ENCODE peak calls at places on chromosomes 5 and 9, in four cellular contexts. A, F, T and I are unnamed samples.

GRCh38 chr5:8615142-8615858 is 746.4 kb downstream of the MTRR start:
- DNase-seq in F (peak; percentile 4), A (no peak), T (no peak), I (no peak)

GRCh38 chr9:131625848-131626670 is 80.7 kb downstream of the PRRT1B start:
- DNase-seq in A (no peak), T (no peak), F (peak; percentile 17), I (no peak)

GRCh38 chr5:180251141-180251540 is 40.7 kb downstream of the MAPK9 start:
- DNase-seq in F (no peak), T (no peak), A (no peak), I (no peak)

GRCh38 chr9:36903541-36904435 is 130.3 kb downstream of the PAX5 start:
- DNase-seq in F (peak; percentile 52), A (peak; percentile 40), T (peak; percentile 84), I (peak; percentile 73)

GRCh38 chr9:128689820-128690683 is 1.0 kb downstream of the SET start:
- DNase-seq in F (peak; percentile 37), A (peak; percentile 74), T (no peak), I (peak; percentile 45)

GRCh38 chr5:154977409-154977808 is 36.1 kb upstream of the KIF4B start:
- DNase-seq in F (peak; percentile 47), A (peak; percentile 39), T (peak; percentile 10), I (peak; percentile 20)

GRCh38 chr5:89932771-89933181 is 476.8 kb downstream of the CETN3 start:
- DNase-seq in F (no peak), A (no peak), T (peak; percentile 15), I (no peak)

GRCh38 chr5:151068571-151069197 is 12.2 kb downstream of the TNIP1 start:
- DNase-seq in T (no peak), A (peak; percentile 28), F (peak; percentile 32), I (no peak)

GRCh38 chr9:79989079-79989478 is 417.3 kb downstream of the TLE4 start:
- DNase-seq in F (no peak), A (no peak), T (no peak), I (no peak)

GRCh38 chr9:98276907-98277469 is 21.5 kb upstream of the TBC1D2 start:
- DNase-seq in A (no peak), T (no peak), F (no peak), I (no peak)

GRCh38 chr9:127130661-127131538 is 8.5 kb upstream of the ANGPTL2 start:
- DNase-seq in T (peak; percentile 97), F (peak; percentile 97), A (peak; percentile 98), I (peak; percentile 84)

GRCh38 chr5:151751091-151751490 is 7.3 kb downstream of the ATOX1 start:
- DNase-seq in T (no peak), F (peak; percentile 13), A (peak; percentile 80), I (no peak)

GRCh38 chr5:167511-167910 is 23.8 kb upstream of the LRRC14B start:
- DNase-seq in A (no peak), T (peak; percentile 10), F (peak; percentile 14), I (no peak)

GRCh38 chr5:111776903-111777302 is 19.9 kb upstream of the NREP start:
- DNase-seq in A (no peak), T (no peak), F (no peak), I (no peak)

GRCh38 chr5:80755634-80756033 is 100.9 kb upstream of the DHFR start:
- DNase-seq in F (no peak), T (peak; percentile 27), A (no peak), I (peak; percentile 20)

GRCh38 chr9:121609845-121610637 is 41.4 kb upstream of the DAB2IP start:
- DNase-seq in T (peak; percentile 92), A (peak; percentile 66), F (peak; percentile 92), I (peak; percentile 87)

GRCh38 chr5:151795426-151795825 is 23.7 kb downstream of the G3BP1 start:
- DNase-seq in F (no peak), T (no peak), A (no peak), I (no peak)

GRCh38 chr9:123048748-123049147 is 15.3 kb downstream of the GPR21 start:
- DNase-seq in T (peak; percentile 28), A (peak; percentile 26), F (peak; percentile 60), I (no peak)

GRCh38 chr5:36366883-36367282 is 65.2 kb upstream of the RANBP3L start:
- DNase-seq in F (no peak), A (peak; percentile 42), T (peak; percentile 44), I (no peak)

GRCh38 chr9:99023831-99024230 is 80.1 kb downstream of the COL15A1 start:
- DNase-seq in F (peak; percentile 58), T (no peak), A (peak; percentile 52), I (no peak)

GRCh38 chr5:93904917-93905316 is 163.5 kb upstream of the POU5F2 start:
- DNase-seq in A (no peak), T (no peak), F (no peak), I (no peak)

GRCh38 chr9:132809677-132810076 is 68.4 kb downstream of the AK8 start:
- DNase-seq in F (no peak), T (no peak), A (no peak), I (no peak)

GRCh38 chr5:99379187-99379586 is 450.4 kb upstream of the CHD1 start:
- DNase-seq in T (no peak), F (no peak), A (no peak), I (no peak)

GRCh38 chr9:31030741-31031202 is 1353.7 kb upstream of the ACO1 start:
- DNase-seq in T (peak; percentile 39), A (peak; percentile 23), F (no peak), I (peak; percentile 11)

GRCh38 chr5:473344-474192 is 30.6 kb downstream of the EXOC3 start:
- DNase-seq in F (peak; percentile 34), T (peak; percentile 32), A (peak; percentile 67), I (peak; percentile 60)

GRCh38 chr5:50447940-50448339 is 6.9 kb upstream of the EMB start:
- DNase-seq in A (no peak), T (no peak), F (no peak), I (no peak)

GRCh38 chr5:82165740-82166530 is 112.2 kb downstream of the RPS23 start:
- DNase-seq in F (peak; percentile 95), A (peak; percentile 97), T (peak; percentile 94), I (peak; percentile 86)

GRCh38 chr9:69546265-69546664 is 125.9 kb downstream of the APBA1 start:
- DNase-seq in A (peak; percentile 36), F (peak; percentile 25), T (no peak), I (no peak)

GRCh38 chr5:141430332-141431113 is at the start of gene PCDHGA12:
- DNase-seq in F (peak; percentile 87), T (peak; percentile 77), A (peak; percentile 92), I (peak; percentile 82)
- H3K9me3 ChIP-seq in F (peaks cover 41% of the 10 kb centered on the region), T (peaks cover 45% of the 10 kb centered on the region), A (no peaks in the 10 kb centered on the region), I (peaks cover 44% of the 10 kb centered on the region)

GRCh38 chr5:149362541-149362940 is 4.7 kb downstream of the PCYOX1L start:
- DNase-seq in F (no peak), A (no peak), T (no peak), I (no peak)
- H3K9ac ChIP-seq in F (no peak overlapping the region), A (no peak overlapping the region), T (no peak overlapping the region), I (no peak overlapping the region)

GRCh38 chr9:112286906-112287305 is 46.5 kb downstream of the PTBP3 start:
- DNase-seq in F (no peak), A (no peak), T (no peak), I (no peak)
- H3K9me3 ChIP-seq in F (peaks cover 13% of the 10 kb centered on the region), A (no peaks in the 10 kb centered on the region), T (peaks cover 6% of the 10 kb centered on the region), I (peaks cover 6% of the 10 kb centered on the region)

DNA sequence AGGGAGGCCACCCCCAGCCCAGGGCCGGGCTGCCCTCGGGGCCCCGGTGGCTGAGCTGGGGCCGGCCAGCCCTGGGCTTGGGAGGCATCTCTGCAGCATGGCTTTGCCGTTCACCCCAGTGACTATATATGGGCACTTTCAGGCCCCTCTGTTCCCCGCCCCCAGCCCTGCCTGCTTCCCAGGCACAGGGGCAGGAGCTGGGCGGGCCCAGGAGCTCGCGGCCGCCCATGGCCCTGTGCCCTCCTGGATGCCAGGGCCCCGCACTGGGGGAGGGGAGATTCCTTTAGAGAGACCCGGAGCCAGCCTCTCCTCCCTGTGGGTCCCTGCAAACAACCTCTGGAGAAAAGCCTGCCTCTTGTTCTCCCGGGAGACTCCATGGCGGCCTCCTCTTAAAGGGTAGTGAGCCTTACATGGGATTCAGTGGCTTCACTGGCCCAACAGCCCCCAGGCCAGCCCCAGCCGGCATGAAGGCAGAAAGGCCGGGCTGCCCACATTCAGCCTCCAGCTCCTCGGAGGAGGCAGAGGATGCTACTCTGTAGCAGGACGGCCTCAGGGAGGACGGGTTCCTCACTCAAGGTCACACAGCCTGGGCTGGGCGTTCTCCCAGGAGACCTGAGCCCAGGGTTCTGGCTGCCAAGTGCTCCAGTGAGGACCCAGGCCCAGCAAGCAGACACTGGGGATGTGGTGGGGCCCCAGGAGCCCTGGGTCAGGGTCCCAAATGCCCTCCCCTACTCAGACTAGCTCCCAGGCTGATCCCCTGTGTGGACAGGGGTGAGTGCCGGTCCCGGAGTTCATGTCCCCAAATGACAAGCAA is 4.1 kb downstream of the NACC2 start:
- DNase-seq in F (no peak), A (no peak), T (no peak), I (no peak)
- H3K9ac ChIP-seq in F (no peak overlapping the region), A (no peak overlapping the region), T (peak overlapping the region; percentile 44), I (no peak overlapping the region)

GRCh38 chr9:11023201-11023600 is 410.4 kb upstream of the PTPRD start:
- DNase-seq in A (no peak), T (no peak), F (no peak), I (no peak)
- H3K9me3 ChIP-seq in A (peaks cover 3% of the 10 kb centered on the region), T (no peaks in the 10 kb centered on the region), F (peaks cover 4% of the 10 kb centered on the region), I (peaks cover 2% of the 10 kb centered on the region)

DNA sequence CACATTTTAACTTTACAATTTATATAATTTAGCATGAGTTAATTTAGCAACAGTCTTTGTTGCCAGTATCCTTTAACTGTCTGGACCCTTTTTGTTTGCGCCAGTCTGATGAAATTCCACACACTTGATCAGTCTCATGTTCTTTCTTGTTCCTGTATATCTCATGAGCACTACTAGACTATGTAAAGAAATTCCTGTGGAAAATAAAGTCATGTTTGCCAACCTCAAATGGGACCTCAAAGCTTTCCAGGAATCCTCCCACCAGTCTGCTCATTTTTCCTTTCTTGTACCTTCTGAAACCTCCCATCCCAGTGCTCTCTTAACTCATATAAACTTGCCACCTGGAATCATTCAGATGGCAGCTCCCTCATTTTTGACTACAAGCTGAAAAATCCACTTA is 8.0 kb downstream of the DMXL1 start:
- DNase-seq in T (peak; percentile 83), F (peak; percentile 38), A (peak; percentile 30), I (peak; percentile 59)
- H3K9ac ChIP-seq in T (peak overlapping the region; percentile 15), F (no peak overlapping the region), A (no peak overlapping the region), I (no peak overlapping the region)

DNA sequence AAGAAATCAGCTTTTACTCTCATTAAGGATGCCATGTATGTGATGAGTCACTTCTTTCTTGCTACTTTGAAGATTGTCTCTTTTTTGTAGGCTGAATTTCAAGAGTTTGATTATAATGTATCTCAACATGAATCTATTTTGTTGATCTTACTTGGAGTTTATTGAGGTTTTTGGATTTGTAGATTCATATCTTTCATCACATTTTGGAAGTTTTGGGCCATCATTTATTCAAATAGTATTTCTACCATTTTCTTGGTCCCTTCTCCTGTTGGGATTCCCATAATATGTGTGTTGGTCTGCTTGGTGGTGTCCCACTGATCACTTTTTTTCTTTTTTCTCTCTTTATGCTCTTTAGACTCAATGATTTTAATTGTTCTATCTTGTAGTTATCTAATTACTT is 116.3 kb downstream of the CNTLN start:
- DNase-seq in A (no peak), F (no peak), T (no peak), I (no peak)
- H3K9me3 ChIP-seq in A (peaks cover 8% of the 10 kb centered on the region), F (no peaks in the 10 kb centered on the region), T (no peaks in the 10 kb centered on the region), I (no peaks in the 10 kb centered on the region)